ENCODE peak calls at places on chromosomes 12 and 14, in five cellular contexts. One of them, this sample, is unnamed.

GRCh38 chr12:69071091-69071370 is 138.1 kb upstream of the CPM start:
- ATAC-seq in upper lobe of left lung: no peak
- ATAC-seq in GM12878: peak
- ATAC-seq in HCT116: no peak
- ATAC-seq in A549: peak
- ATAC-seq in this sample: no peak

GRCh38 chr12:8823565-8824300 is 1.3 kb downstream of the A2ML1 start:
- ATAC-seq in A549: peak
- ATAC-seq in GM12878: no peak
- ATAC-seq in HCT116: peak
- ATAC-seq in upper lobe of left lung: no peak
- ATAC-seq in this sample: peak

GRCh38 chr12:94263011-94263786 is 114.8 kb downstream of the PLXNC1 start:
- ATAC-seq in A549: peak
- ATAC-seq in HCT116: no peak
- ATAC-seq in GM12878: peak
- ATAC-seq in upper lobe of left lung: peak
- ATAC-seq in this sample: no peak

GRCh38 chr14:77339407-77339806 is 18.6 kb downstream of the GSTZ1 start:
- ATAC-seq in A549: peak
- ATAC-seq in GM12878: no peak
- ATAC-seq in upper lobe of left lung: no peak
- ATAC-seq in HCT116: no peak
- ATAC-seq in this sample: no peak

GRCh38 chr14:51121096-51121495 is 26.2 kb upstream of the TRIM9 start:
- ATAC-seq in upper lobe of left lung: no peak
- ATAC-seq in GM12878: no peak
- ATAC-seq in HCT116: no peak
- ATAC-seq in A549: no peak
- ATAC-seq in this sample: no peak

GRCh38 chr14:90419200-90419599 is 22.4 kb downstream of the CALM1 start:
- ATAC-seq in A549: peak
- ATAC-seq in upper lobe of left lung: peak
- ATAC-seq in HCT116: peak
- ATAC-seq in GM12878: no peak
- ATAC-seq in this sample: peak

GRCh38 chr14:101119830-101120571 is 216.5 kb upstream of the RTL1 start:
- ATAC-seq in A549: peak
- ATAC-seq in HCT116: no peak
- ATAC-seq in GM12878: no peak
- ATAC-seq in upper lobe of left lung: no peak
- ATAC-seq in this sample: no peak

GRCh38 chr14:72544615-72545387 is 349.1 kb downstream of the DPF3 start:
- ATAC-seq in HCT116: no peak
- ATAC-seq in GM12878: no peak
- ATAC-seq in A549: no peak
- ATAC-seq in upper lobe of left lung: no peak
- ATAC-seq in this sample: no peak

GRCh38 chr12:116954700-116955381 is 44.1 kb downstream of the FBXW8 start:
- ATAC-seq in GM12878: no peak
- ATAC-seq in upper lobe of left lung: no peak
- ATAC-seq in HCT116: no peak
- ATAC-seq in A549: no peak
- ATAC-seq in this sample: no peak

GRCh38 chr12:96258451-96258933 is 64.3 kb downstream of the ELK3 start:
- ATAC-seq in A549: no peak
- ATAC-seq in GM12878: peak
- ATAC-seq in HCT116: no peak
- ATAC-seq in upper lobe of left lung: peak
- ATAC-seq in this sample: peak

GRCh38 chr14:50027797-50028196 is 88.6 kb downstream of the VCPKMT start:
- ATAC-seq in upper lobe of left lung: no peak
- ATAC-seq in GM12878: no peak
- ATAC-seq in HCT116: no peak
- ATAC-seq in A549: no peak
- ATAC-seq in this sample: no peak

GRCh38 chr12:48110691-48111315 is 4.9 kb upstream of the SENP1 start:
- ATAC-seq in A549: no peak
- ATAC-seq in HCT116: no peak
- ATAC-seq in GM12878: no peak
- ATAC-seq in upper lobe of left lung: peak
- ATAC-seq in this sample: no peak

GRCh38 chr14:32006267-32007110 is 70.6 kb upstream of the ARHGAP5 start:
- ATAC-seq in HCT116: no peak
- ATAC-seq in A549: peak
- ATAC-seq in upper lobe of left lung: no peak
- ATAC-seq in GM12878: no peak
- ATAC-seq in this sample: no peak

GRCh38 chr14:80419769-80420168 is 208.5 kb upstream of the DIO2 start:
- ATAC-seq in A549: no peak
- ATAC-seq in HCT116: no peak
- ATAC-seq in upper lobe of left lung: no peak
- ATAC-seq in GM12878: no peak
- ATAC-seq in this sample: no peak

GRCh38 chr12:57888407-57889157 is 42.1 kb upstream of the CTDSP2 start:
- ATAC-seq in upper lobe of left lung: peak
- ATAC-seq in A549: peak
- ATAC-seq in GM12878: peak
- ATAC-seq in HCT116: peak
- ATAC-seq in this sample: no peak

GRCh38 chr14:57657487-57657886 is 163.8 kb upstream of the CCDC198 start:
- ATAC-seq in upper lobe of left lung: no peak
- ATAC-seq in GM12878: peak
- ATAC-seq in HCT116: no peak
- ATAC-seq in A549: no peak
- ATAC-seq in this sample: no peak

GRCh38 chr12:96112733-96113132 is 77.3 kb upstream of the LTA4H start:
- ATAC-seq in HCT116: no peak
- ATAC-seq in GM12878: no peak
- ATAC-seq in A549: no peak
- ATAC-seq in upper lobe of left lung: no peak
- ATAC-seq in this sample: no peak

GRCh38 chr14:95515080-95515489 is 1.4 kb downstream of the SYNE3 start:
- ATAC-seq in upper lobe of left lung: peak
- ATAC-seq in GM12878: peak
- ATAC-seq in HCT116: no peak
- ATAC-seq in A549: no peak
- ATAC-seq in this sample: peak

GRCh38 chr12:96183734-96184370 is 10.3 kb upstream of the ELK3 start:
- ATAC-seq in A549: no peak
- ATAC-seq in upper lobe of left lung: no peak
- ATAC-seq in HCT116: no peak
- ATAC-seq in GM12878: no peak
- ATAC-seq in this sample: no peak

GRCh38 chr12:123474493-123475255 is 16.7 kb downstream of the SNRNP35 start:
- ATAC-seq in A549: no peak
- ATAC-seq in HCT116: no peak
- ATAC-seq in GM12878: no peak
- ATAC-seq in upper lobe of left lung: no peak
- ATAC-seq in this sample: no peak

GRCh38 chr12:81086342-81086741 is 8.5 kb downstream of the ACSS3 start:
- ATAC-seq in A549: no peak
- ATAC-seq in upper lobe of left lung: no peak
- ATAC-seq in HCT116: no peak
- ATAC-seq in GM12878: no peak
- ATAC-seq in this sample: no peak

GRCh38 chr12:101581190-101581589 is 13.6 kb upstream of the MYBPC1 start:
- ATAC-seq in GM12878: no peak
- ATAC-seq in A549: no peak
- ATAC-seq in upper lobe of left lung: no peak
- ATAC-seq in HCT116: no peak
- ATAC-seq in this sample: no peak

GRCh38 chr12:46376579-46376978 is 4.0 kb upstream of the SLC38A2 start:
- ATAC-seq in GM12878: no peak
- ATAC-seq in HCT116: no peak
- ATAC-seq in A549: no peak
- ATAC-seq in upper lobe of left lung: no peak
- ATAC-seq in this sample: no peak

GRCh38 chr14:63383776-63384367 is 65.1 kb upstream of the GPHB5 start:
- ATAC-seq in upper lobe of left lung: no peak
- ATAC-seq in HCT116: no peak
- ATAC-seq in GM12878: peak
- ATAC-seq in A549: no peak
- ATAC-seq in this sample: no peak

GRCh38 chr12:129036135-129036534 is 182.9 kb downstream of the GLT1D1 start:
- ATAC-seq in upper lobe of left lung: no peak
- ATAC-seq in A549: no peak
- ATAC-seq in GM12878: no peak
- ATAC-seq in HCT116: no peak
- ATAC-seq in this sample: no peak

GRCh38 chr12:9710584-9711375 is 22.1 kb downstream of the CLECL1 start:
- ATAC-seq in HCT116: no peak
- ATAC-seq in upper lobe of left lung: no peak
- ATAC-seq in A549: no peak
- ATAC-seq in GM12878: no peak
- ATAC-seq in this sample: no peak

GRCh38 chr12:99265648-99266047 is 381.9 kb upstream of the GARIN6 start:
- ATAC-seq in A549: no peak
- ATAC-seq in upper lobe of left lung: no peak
- ATAC-seq in GM12878: no peak
- ATAC-seq in HCT116: no peak
- ATAC-seq in this sample: no peak

GRCh38 chr12:110741795-110742717 is 635 bp downstream of the PPP1CC start:
- ATAC-seq in upper lobe of left lung: peak
- ATAC-seq in A549: peak
- ATAC-seq in HCT116: peak
- ATAC-seq in GM12878: peak
- ATAC-seq in this sample: peak
- H3K4me3 ChIP-seq in upper lobe of left lung: peak
- H3K4me3 ChIP-seq in A549: peak
- H3K4me3 ChIP-seq in HCT116: peak
- H3K4me3 ChIP-seq in GM12878: peak
- H3K4me3 ChIP-seq in this sample: peak

DNA sequence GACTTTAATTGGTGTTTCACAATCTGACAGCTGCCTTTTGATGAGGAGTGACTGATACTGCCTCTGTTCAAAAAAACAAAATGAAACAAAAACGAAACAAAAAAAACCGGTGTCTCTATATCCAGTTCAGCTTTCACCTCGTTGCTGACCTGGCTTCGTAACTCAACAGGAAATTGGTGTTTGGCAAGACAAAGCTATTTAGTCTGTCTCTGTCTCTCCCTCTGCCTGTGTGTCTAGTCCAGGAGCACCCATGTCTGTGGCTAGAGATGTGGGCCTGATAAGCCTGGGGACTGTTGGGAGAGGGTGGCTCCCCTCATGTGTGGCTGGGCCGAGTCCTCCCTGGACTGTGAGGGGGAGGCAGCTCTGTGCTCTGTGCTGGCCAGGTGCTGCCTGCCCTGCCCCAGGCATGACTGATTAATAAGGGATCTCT is 11.3 kb downstream of the CACNA1C start:
- ATAC-seq in GM12878: peak
- ATAC-seq in A549: no peak
- ATAC-seq in upper lobe of left lung: no peak
- ATAC-seq in HCT116: no peak
- ATAC-seq in this sample: peak
- H3K27ac ChIP-seq in GM12878: no peak
- H3K27ac ChIP-seq in A549: no peak
- H3K27ac ChIP-seq in upper lobe of left lung: peak
- H3K27ac ChIP-seq in HCT116: no peak
- H3K27ac ChIP-seq in this sample: peak

GRCh38 chr14:23321572-23322547 is 603 bp downstream of the PABPN1 start:
- ATAC-seq in HCT116: peak
- ATAC-seq in upper lobe of left lung: no peak
- ATAC-seq in A549: peak
- ATAC-seq in GM12878: peak
- ATAC-seq in this sample: peak

GRCh38 chr14:23322568-23323517 is 1.6 kb downstream of the PABPN1 start:
- ATAC-seq in HCT116: no peak
- ATAC-seq in upper lobe of left lung: no peak
- ATAC-seq in GM12878: no peak
- ATAC-seq in A549: no peak
- ATAC-seq in this sample: no peak

GRCh38 chr14:23316300-23316699 is 5.0 kb upstream of the PABPN1 start:
- ATAC-seq in A549: no peak
- ATAC-seq in HCT116: no peak
- ATAC-seq in GM12878: no peak
- ATAC-seq in upper lobe of left lung: no peak
- ATAC-seq in this sample: no peak

GRCh38 chr14:23320584-23321571 is at the start of gene PABPN1:
- ATAC-seq in upper lobe of left lung: peak
- ATAC-seq in GM12878: peak
- ATAC-seq in HCT116: peak
- ATAC-seq in A549: peak
- ATAC-seq in this sample: peak

GRCh38 chr14:23319746-23320583 is 1.3 kb upstream of the PABPN1 start:
- ATAC-seq in GM12878: no peak
- ATAC-seq in upper lobe of left lung: no peak
- ATAC-seq in HCT116: no peak
- ATAC-seq in A549: no peak
- ATAC-seq in this sample: no peak
- TF ChIP-seq POLR2A in GM12878: no peak
- TF ChIP-seq POLR2A in upper lobe of left lung: no peak
- TF ChIP-seq POLR2A in HCT116: no peak
- TF ChIP-seq POLR2A in A549: no peak
- TF ChIP-seq POLR2A in this sample: no peak

GRCh38 chr14:93975791-93976476 is 436 bp downstream of the ASB2 start:
- ATAC-seq in HCT116: no peak
- ATAC-seq in upper lobe of left lung: no peak
- ATAC-seq in A549: no peak
- ATAC-seq in GM12878: peak
- ATAC-seq in this sample: no peak

GRCh38 chr14:93976477-93977057 is at the start of gene ASB2:
- ATAC-seq in HCT116: no peak
- ATAC-seq in GM12878: peak
- ATAC-seq in upper lobe of left lung: no peak
- ATAC-seq in A549: no peak
- ATAC-seq in this sample: peak

GRCh38 chr14:93978735-93979134 is 2.4 kb upstream of the ASB2 start:
- ATAC-seq in GM12878: no peak
- ATAC-seq in A549: no peak
- ATAC-seq in HCT116: no peak
- ATAC-seq in upper lobe of left lung: no peak
- ATAC-seq in this sample: no peak

GRCh38 chr14:93977790-93978581 is 1.6 kb upstream of the ASB2 start:
- ATAC-seq in HCT116: no peak
- ATAC-seq in upper lobe of left lung: no peak
- ATAC-seq in A549: no peak
- ATAC-seq in GM12878: peak
- ATAC-seq in this sample: no peak

DNA sequence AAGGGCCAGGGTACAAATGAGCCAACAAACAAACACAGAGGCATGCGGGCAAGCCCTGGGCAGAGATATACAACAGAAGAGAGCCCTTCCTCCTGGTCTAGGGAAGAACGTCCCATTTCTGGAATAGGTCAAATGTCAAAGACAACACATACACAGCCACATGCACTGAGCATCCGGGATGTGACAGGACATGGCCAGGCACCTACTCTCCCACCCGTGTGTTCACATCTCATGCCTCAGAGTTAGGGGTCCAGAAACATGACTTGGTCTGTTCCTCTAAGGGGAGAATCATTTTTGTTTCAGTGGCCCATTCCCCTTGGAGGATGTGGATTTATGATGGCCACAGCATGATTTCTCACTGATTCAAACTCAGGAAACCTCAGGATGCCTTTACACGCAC is 801 bp upstream of the ASB2 start:
- ATAC-seq in upper lobe of left lung: no peak
- ATAC-seq in GM12878: no peak
- ATAC-seq in A549: no peak
- ATAC-seq in HCT116: no peak
- ATAC-seq in this sample: no peak
- H3K4me3 ChIP-seq in upper lobe of left lung: no peak
- H3K4me3 ChIP-seq in GM12878: peak
- H3K4me3 ChIP-seq in A549: no peak
- H3K4me3 ChIP-seq in HCT116: no peak
- H3K4me3 ChIP-seq in this sample: peak